ENCODE peak calls at places on chromosome 5, in ten cellular contexts. U is GM10248, H is colonic mucosa, J is fibroblast of lung, A is GM20000, M is BE2C, Z is pancreas, G is activated B cell treated with CpG ODN at 0.5 μM for 24 hours, S is Calu3, W is lower leg skin. V is an unnamed sample.
A peak's percentile ranks its signal among the peaks of the same experiment; 100 is the strongest.

GRCh38 chr5:177512736-177513380 is 3.2 kb upstream of the DOK3 start:
- DNase-seq in U (no peak), J (no peak), H (no peak), Z (no peak), M (no peak), S (no peak), W (no peak), G (no peak), A (no peak), V (no peak)

GRCh38 chr5:120767171-120767820 is 303.2 kb downstream of the PRR16 start:
- DNase-seq in A (no peak), J (peak; percentile 29), G (no peak), S (no peak), U (no peak), H (no peak), W (no peak), Z (no peak), M (no peak), V (no peak)

GRCh38 chr5:179343902-179344300 is 1.4 kb downstream of the ADAMTS2 start:
- DNase-seq in J (peak; percentile 42), M (peak; percentile 64), W (no peak), Z (peak; percentile 69), H (peak; percentile 25), G (no peak), S (no peak), A (no peak), U (no peak), V (no peak)

GRCh38 chr5:21398511-21398910 is 1410.5 kb upstream of the CDH18 start:
- DNase-seq in S (no peak), W (no peak), U (no peak), G (no peak), Z (no peak), M (no peak), H (no peak), A (no peak), J (peak; percentile 0), V (no peak)

GRCh38 chr5:153896117-153896516 is 142.6 kb downstream of the FAM114A2 start:
- DNase-seq in J (peak; percentile 37), H (no peak), U (no peak), S (no peak), G (no peak), W (no peak), A (no peak), Z (no peak), M (no peak), V (no peak)

GRCh38 chr5:135153661-135154060 is 119.6 kb upstream of the PITX1 start:
- DNase-seq in S (no peak), A (no peak), W (peak; percentile 23), U (no peak), G (no peak), M (no peak), H (no peak), Z (no peak), J (no peak), V (no peak)

GRCh38 chr5:94407023-94407422 is 211.4 kb downstream of the KIAA0825 start:
- DNase-seq in Z (no peak), G (no peak), S (no peak), U (no peak), J (peak; percentile 20), A (no peak), M (no peak), W (no peak), H (no peak), V (no peak)

GRCh38 chr5:126122942-126123341 is 300.3 kb upstream of the GRAMD2B start:
- DNase-seq in G (no peak), Z (no peak), W (no peak), H (no peak), A (no peak), S (no peak), M (no peak), U (no peak), J (peak; percentile 15), V (no peak)

GRCh38 chr5:10600629-10601245 is 36.9 kb downstream of the ANKRD33B start:
- DNase-seq in G (no peak), W (no peak), M (no peak), A (no peak), J (peak; percentile 16), H (no peak), S (no peak), Z (no peak), U (peak; percentile 56), V (no peak)

GRCh38 chr5:131758520-131758900 is 38.3 kb downstream of the FNIP1 start:
- DNase-seq in Z (no peak), U (no peak), A (no peak), M (no peak), W (no peak), H (no peak), G (no peak), J (peak; percentile 62), S (no peak), V (no peak)

GRCh38 chr5:110865400-110866094 is 126.7 kb downstream of the SLC25A46 start:
- DNase-seq in W (no peak), S (peak; percentile 63), A (peak; percentile 36), Z (no peak), G (no peak), J (peak; percentile 33), H (no peak), M (peak; percentile 47), U (peak; percentile 35), V (no peak)

GRCh38 chr5:150301170-150301505 is 1.6 kb downstream of the ARSI start:
- DNase-seq in G (no peak), A (no peak), H (no peak), W (no peak), M (no peak), Z (peak; percentile 10), S (no peak), J (peak; percentile 47), U (no peak), V (no peak)

GRCh38 chr5:8005416-8005815 is 136.5 kb downstream of the MTRR start:
- DNase-seq in U (no peak), W (no peak), A (no peak), Z (no peak), G (no peak), S (no peak), M (no peak), J (no peak), H (peak; percentile 33), V (no peak)

GRCh38 chr5:155885199-155885598 is 441.8 kb upstream of the SGCD start:
- DNase-seq in U (no peak), G (no peak), J (no peak), Z (no peak), W (no peak), S (no peak), M (no peak), A (no peak), H (no peak), V (no peak)

GRCh38 chr5:138762110-138762509 is 8.9 kb downstream of the CTNNA1 start:
- DNase-seq in W (no peak), U (no peak), A (no peak), H (no peak), J (no peak), M (no peak), S (no peak), G (no peak), Z (no peak), V (no peak)

GRCh38 chr5:133612021-133612860 is at the start of gene FSTL4:
- DNase-seq in U (peak; percentile 30), G (peak; percentile 41), W (no peak), A (peak; percentile 48), H (peak; percentile 33), Z (peak; percentile 88), J (no peak), S (peak; percentile 69), M (peak; percentile 57), V (no peak)
- TF ChIP-seq CTCF in U (no peak), G (no peak), W (no peak), A (no peak), H (no peak), Z (no peak), J (no peak), S (no peak), M (no peak), V (no peak)

DNA sequence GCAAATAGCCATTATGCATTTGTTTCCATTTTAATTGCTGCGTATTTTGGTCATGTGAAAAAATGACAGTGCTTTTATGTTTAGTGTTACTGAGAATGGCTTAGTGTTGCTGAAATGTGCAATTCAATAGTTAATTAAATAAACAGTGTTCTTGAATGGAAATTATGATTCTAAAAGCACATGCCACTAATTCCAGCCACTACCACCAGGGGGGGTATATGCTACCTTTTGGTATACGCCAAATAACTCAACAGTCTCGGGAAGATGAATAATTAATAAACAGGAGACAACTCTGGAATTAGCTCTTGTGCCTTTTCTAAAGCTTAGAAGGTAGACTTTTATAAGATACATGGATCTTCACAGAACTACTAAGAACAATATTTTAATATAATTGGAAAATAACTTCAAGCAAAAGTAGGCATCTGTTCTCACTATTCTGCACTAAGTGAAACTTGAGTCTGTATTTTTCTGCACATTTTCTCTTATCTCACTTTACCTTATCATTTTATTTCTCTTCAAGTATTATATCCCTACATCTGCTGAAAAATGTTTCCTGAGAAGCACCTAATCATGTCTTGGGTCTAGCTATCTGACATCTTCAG is 83.5 kb upstream of the MINAR2 start:
- DNase-seq in J (peak; percentile 29), M (peak; percentile 61), G (no peak), S (peak; percentile 78), A (peak; percentile 34), Z (peak; percentile 63), U (peak; percentile 18), H (peak; percentile 55), W (no peak), V (no peak)
- TF ChIP-seq CTCF in J (peak; percentile 94), M (peak; percentile 91), G (no peak), S (peak; percentile 78), A (peak; percentile 82), Z (peak; percentile 69), U (peak; percentile 67), H (peak; percentile 76), W (no peak), V (peak; percentile 92)

DNA sequence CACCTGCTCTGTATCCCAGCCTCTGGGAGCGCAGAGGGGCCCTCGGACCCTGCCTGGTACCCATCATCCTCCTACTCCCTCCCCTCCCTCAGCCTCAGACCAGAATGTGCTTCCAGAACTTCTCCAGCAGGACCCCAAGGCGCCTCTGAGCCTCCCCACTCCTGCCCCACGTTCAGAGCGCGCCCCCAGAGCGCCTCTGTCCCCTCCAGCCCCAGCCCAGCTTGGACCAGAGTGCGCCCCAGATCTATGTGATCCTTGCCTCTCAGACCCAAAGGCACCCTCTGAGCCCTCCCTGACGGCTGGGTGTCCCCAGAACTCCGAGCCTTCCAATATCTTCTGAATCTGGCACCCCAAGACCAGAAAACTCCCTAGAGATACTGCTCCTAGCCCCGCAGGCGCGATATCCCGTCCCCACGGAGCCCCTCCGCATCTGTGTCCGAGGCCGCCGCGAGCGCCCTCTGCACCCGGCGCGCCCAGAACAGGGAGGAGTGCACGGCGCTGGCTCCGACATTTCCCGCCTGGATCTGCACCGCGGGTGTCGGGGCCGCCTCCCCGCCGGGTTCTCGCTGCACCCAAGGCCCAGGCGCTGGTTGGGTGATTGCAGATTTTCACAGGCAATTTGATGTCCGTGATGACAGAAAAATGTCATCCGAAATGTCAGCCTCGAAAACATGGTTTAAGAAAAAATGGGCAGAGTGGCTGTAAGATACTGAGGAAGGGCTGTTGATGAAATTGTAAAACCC is 522 bp downstream of the BHMT start:
- DNase-seq in G (no peak), U (no peak), A (no peak), S (no peak), J (no peak), W (no peak), M (no peak), Z (peak; percentile 58), H (no peak), V (no peak)
- TF ChIP-seq CTCF in G (no peak), U (no peak), A (no peak), S (no peak), J (no peak), W (no peak), M (no peak), Z (no peak), H (no peak), V (peak; percentile 24)

GRCh38 chr5:62779010-62779422 is 200.4 kb downstream of the LRRC70 start:
- DNase-seq in A (peak; percentile 72), G (no peak), Z (no peak), W (no peak), J (peak; percentile 46), S (peak; percentile 30), U (peak; percentile 62), H (peak; percentile 20), M (peak; percentile 36), V (peak; percentile 12)
- TF ChIP-seq CTCF in A (peak; percentile 46), G (no peak), Z (peak; percentile 44), W (no peak), J (peak; percentile 72), S (peak; percentile 53), U (peak; percentile 53), H (peak; percentile 58), M (peak; percentile 81), V (peak; percentile 79)